ENCODE peak calls at places on chromosomes 3 and 15, in seven cellular contexts. U is stimulated activated CD8-positive, alpha-beta memory T cell treated with anti-CD3 and anti-CD28 coated beads, Interleukin-15, amount 100 ng/mL, for 24 hours; M is iris pigment epithelial cell; L is B cell; I is endothelial cell of umbilical vein; G is neural crest cell; R is T-cell. A is an unnamed sample.

GRCh38 chr15:71329041-71329440 is 213.8 kb downstream of the THSD4 start:
- DNase-seq in U (no peak), M (peak), L (no peak), I (peak), G (no peak), R (no peak), A (no peak)

GRCh38 chr15:81511160-81511559 is 137.1 kb upstream of the TMC3 start:
- DNase-seq in U (no peak), M (no peak), L (no peak), I (peak), G (no peak), R (no peak), A (no peak)

GRCh38 chr3:56590814-56591213 is 33.8 kb downstream of the CCDC66 start:
- DNase-seq in U (no peak), M (peak), L (no peak), I (no peak), G (no peak), R (no peak), A (no peak)

GRCh38 chr15:63085289-63085688 is 36.4 kb upstream of the LACTB start:
- DNase-seq in U (no peak), M (no peak), L (no peak), I (no peak), G (no peak), R (no peak), A (no peak)

GRCh38 chr3:139265131-139266016 is 78.4 kb upstream of the MRPS22 start:
- DNase-seq in U (no peak), M (no peak), L (no peak), I (no peak), G (no peak), R (no peak), A (no peak)

GRCh38 chr3:192915306-192915705 is 2.4 kb downstream of the MB21D2 start:
- DNase-seq in U (no peak), M (peak), L (no peak), I (peak), G (no peak), R (no peak), A (peak)

GRCh38 chr3:50259432-50260026 is 9.4 kb upstream of the SEMA3B start:
- DNase-seq in U (no peak), M (no peak), L (no peak), I (no peak), G (no peak), R (no peak), A (no peak)

GRCh38 chr3:66195347-66195783 is 25.4 kb upstream of the SLC25A26 start:
- DNase-seq in U (peak), M (peak), L (no peak), I (peak), G (peak), R (no peak), A (no peak)

GRCh38 chr3:194075088-194075615 is 60.8 kb upstream of the HES1 start:
- DNase-seq in U (no peak), M (no peak), L (peak), I (no peak), G (no peak), R (no peak), A (no peak)

GRCh38 chr15:77012868-77013267 is 17.9 kb downstream of the PSTPIP1 start:
- DNase-seq in U (no peak), M (no peak), L (no peak), I (no peak), G (no peak), R (peak), A (no peak)

GRCh38 chr3:169604568-169604967 is 58.9 kb downstream of the MECOM start:
- DNase-seq in U (no peak), M (no peak), L (no peak), I (no peak), G (no peak), R (no peak), A (no peak)

GRCh38 chr3:155753038-155753647 is 8.3 kb upstream of the PLCH1 start:
- DNase-seq in U (no peak), M (peak), L (no peak), I (peak), G (no peak), R (no peak), A (no peak)

GRCh38 chr3:184029456-184029950 is 2.0 kb upstream of the HTR3D start:
- DNase-seq in U (no peak), M (peak), L (no peak), I (no peak), G (no peak), R (no peak), A (no peak)

GRCh38 chr15:58527573-58528196 is 95.9 kb downstream of the LIPC start:
- DNase-seq in U (no peak), M (no peak), L (peak), I (no peak), G (no peak), R (no peak), A (no peak)

GRCh38 chr15:40064231-40064894 is 25.4 kb upstream of the SRP14 start:
- DNase-seq in U (no peak), M (peak), L (no peak), I (peak), G (no peak), R (no peak), A (no peak)

GRCh38 chr3:178443634-178444033 is 92.6 kb upstream of the KCNMB2 start:
- DNase-seq in U (no peak), M (peak), L (no peak), I (peak), G (no peak), R (no peak), A (no peak)

GRCh38 chr3:155080692-155081091 is 573 bp downstream of the MME start:
- DNase-seq in U (no peak), M (peak), L (no peak), I (peak), G (no peak), R (no peak), A (no peak)

GRCh38 chr3:143302638-143303171 is 183.1 kb downstream of the CHST2 start:
- DNase-seq in U (no peak), M (peak), L (no peak), I (peak), G (no peak), R (no peak), A (no peak)

GRCh38 chr3:30418443-30418842 is 188.0 kb upstream of the TGFBR2 start:
- DNase-seq in U (no peak), M (peak), L (no peak), I (no peak), G (no peak), R (no peak), A (no peak)

GRCh38 chr15:31197497-31198414 is 96.2 kb upstream of the TRPM1 start:
- DNase-seq in U (no peak), M (peak), L (no peak), I (peak), G (no peak), R (peak), A (peak)

GRCh38 chr3:24440764-24441464 is 53.7 kb downstream of the THRB start:
- DNase-seq in U (no peak), M (no peak), L (no peak), I (no peak), G (no peak), R (no peak), A (no peak)

GRCh38 chr3:73848173-73848751 is 223.5 kb upstream of the PDZRN3 start:
- DNase-seq in U (no peak), M (peak), L (no peak), I (no peak), G (no peak), R (no peak), A (peak)

GRCh38 chr15:40340740-40341400 is at the start of gene CCDC9B:
- DNase-seq in U (no peak), M (peak), L (no peak), I (peak), G (no peak), R (no peak), A (no peak)

GRCh38 chr15:77803487-77803886 is 170.8 kb upstream of the LINGO1 start:
- DNase-seq in U (no peak), M (no peak), L (no peak), I (no peak), G (no peak), R (no peak), A (no peak)

GRCh38 chr3:128482175-128482856 is 10.7 kb downstream of the GATA2 start:
- DNase-seq in U (no peak), M (peak), L (no peak), I (peak), G (no peak), R (no peak), A (no peak)

GRCh38 chr15:33746203-33746602 is 222.1 kb upstream of the CHRM5 start:
- DNase-seq in U (no peak), M (no peak), L (no peak), I (no peak), G (no peak), R (no peak), A (no peak)

GRCh38 chr3:58776231-58776630 is 109.7 kb upstream of the FAM3D start:
- DNase-seq in U (no peak), M (no peak), L (no peak), I (no peak), G (no peak), R (no peak), A (no peak)

GRCh38 chr15:63157891-63158431 is 684 bp upstream of the RPS27L start:
- DNase-seq in U (no peak), M (peak), L (peak), I (peak), G (peak), R (peak), A (peak)

GRCh38 chr15:40097968-40098476 is 10.7 kb downstream of the BMF start:
- DNase-seq in U (no peak), M (no peak), L (no peak), I (peak), G (no peak), R (no peak), A (no peak)

GRCh38 chr3:64658001-64658400 is 29.8 kb downstream of the ADAMTS9 start:
- DNase-seq in U (no peak), M (no peak), L (no peak), I (no peak), G (no peak), R (no peak), A (no peak)

GRCh38 chr15:71437404-71437803 is 322.1 kb downstream of the THSD4 start:
- DNase-seq in U (no peak), M (no peak), L (no peak), I (no peak), G (no peak), R (no peak), A (no peak)

GRCh38 chr3:69292959-69293574 is 92.8 kb downstream of the FRMD4B start:
- DNase-seq in U (no peak), M (no peak), L (no peak), I (no peak), G (no peak), R (no peak), A (no peak)

GRCh38 chr3:117355566-117355965 is 646.0 kb downstream of the TUSC7 start:
- DNase-seq in U (no peak), M (peak), L (no peak), I (peak), G (no peak), R (no peak), A (no peak)

A was measured in neuronal stem cell.